ENCODE peak calls at places on chromosomes 5 and 9, in seven cellular contexts. R, D, X, H, N, S and C are unnamed samples.

GRCh38 chr9:74951725-74952151 is 974 bp downstream of the C9orf40 start:
- DNase-seq in R (no peak), D (no peak), X (no peak), H (peak), N (peak), S (peak), C (no peak)

GRCh38 chr9:111944467-111944866 is 47.9 kb downstream of the UGCG start:
- DNase-seq in R (no peak), D (no peak), X (no peak), H (no peak), N (peak), S (no peak), C (no peak)

GRCh38 chr5:179867476-179867875 is 8.9 kb upstream of the MRNIP start:
- DNase-seq in R (peak), D (no peak), X (no peak), H (no peak), N (no peak), S (no peak), C (no peak)

GRCh38 chr5:171477101-171477500 is 57.7 kb downstream of the FGF18 start:
- DNase-seq in R (no peak), D (no peak), X (no peak), H (no peak), N (no peak), S (no peak), C (no peak)

GRCh38 chr5:43313854-43314457 is 744 bp upstream of the HMGCS1 start:
- DNase-seq in R (no peak), D (no peak), X (no peak), H (peak), N (no peak), S (peak), C (no peak)

GRCh38 chr5:56615750-56616149 is 199.6 kb upstream of the MAP3K1 start:
- DNase-seq in R (no peak), D (no peak), X (no peak), H (no peak), N (peak), S (no peak), C (no peak)

GRCh38 chr5:135493406-135494180 is 41.4 kb upstream of the TIFAB start:
- DNase-seq in R (no peak), D (peak), X (no peak), H (no peak), N (peak), S (no peak), C (no peak)

GRCh38 chr5:34655354-34655991 is 655 bp upstream of the RAI14 start:
- DNase-seq in R (peak), D (peak), X (peak), H (peak), N (peak), S (peak), C (no peak)

GRCh38 chr5:41433552-41434181 is 76.7 kb downstream of the PLCXD3 start:
- DNase-seq in R (peak), D (no peak), X (no peak), H (no peak), N (no peak), S (peak), C (no peak)

GRCh38 chr5:127907907-127908306 is 175.7 kb upstream of the SLC12A2 start:
- DNase-seq in R (no peak), D (no peak), X (no peak), H (peak), N (no peak), S (no peak), C (peak)

GRCh38 chr5:169336234-169336633 is 35.3 kb upstream of the SLIT3 start:
- DNase-seq in R (no peak), D (no peak), X (no peak), H (no peak), N (no peak), S (no peak), C (no peak)

GRCh38 chr5:39891376-39891775 is 466.6 kb upstream of the DAB2 start:
- DNase-seq in R (no peak), D (no peak), X (no peak), H (no peak), N (no peak), S (no peak), C (no peak)

GRCh38 chr5:115962239-115962564 is at the start of gene LVRN:
- DNase-seq in R (peak), D (no peak), X (no peak), H (no peak), N (no peak), S (no peak), C (no peak)

GRCh38 chr9:128055222-128056040 is 11.7 kb downstream of the NAIF1 start:
- DNase-seq in R (peak), D (no peak), X (no peak), H (no peak), N (peak), S (peak), C (no peak)

GRCh38 chr5:139377226-139377625 is 5.9 kb downstream of the SLC23A1 start:
- DNase-seq in R (peak), D (no peak), X (no peak), H (no peak), N (no peak), S (peak), C (no peak)

GRCh38 chr5:67255881-67256280 is 59.3 kb upstream of the CD180 start:
- DNase-seq in R (no peak), D (peak), X (no peak), H (no peak), N (no peak), S (no peak), C (no peak)

GRCh38 chr9:117178596-117179111 is 236.2 kb downstream of the ASTN2 start:
- DNase-seq in R (no peak), D (no peak), X (no peak), H (no peak), N (no peak), S (no peak), C (no peak)

GRCh38 chr5:176552332-176552731 is 3.2 kb downstream of the CDHR2 start:
- DNase-seq in R (no peak), D (no peak), X (no peak), H (no peak), N (no peak), S (no peak), C (no peak)

GRCh38 chr9:116318463-116319271 is 165.1 kb downstream of the PAPPA start:
- DNase-seq in R (no peak), D (peak), X (no peak), H (no peak), N (peak), S (peak), C (no peak)

GRCh38 chr5:119435436-119436132 is 16.7 kb upstream of the HSD17B4 start:
- DNase-seq in R (no peak), D (no peak), X (peak), H (peak), N (peak), S (peak), C (peak)

GRCh38 chr9:34496149-34496712 is 26.6 kb downstream of the ENHO start:
- DNase-seq in R (no peak), D (no peak), X (no peak), H (no peak), N (no peak), S (no peak), C (no peak)

GRCh38 chr5:2187687-2188086 is 305.0 kb upstream of the IRX4 start:
- DNase-seq in R (no peak), D (no peak), X (no peak), H (no peak), N (no peak), S (no peak), C (no peak)

GRCh38 chr9:34546834-34547827 is 24.3 kb upstream of the ENHO start:
- DNase-seq in R (peak), D (no peak), X (peak), H (peak), N (peak), S (peak), C (peak)

GRCh38 chr5:146595088-146595487 is 79.1 kb upstream of the GPR151 start:
- DNase-seq in R (no peak), D (no peak), X (no peak), H (no peak), N (no peak), S (no peak), C (no peak)

GRCh38 chr9:91946825-91947224 is 3.2 kb downstream of the ROR2 start:
- DNase-seq in R (no peak), D (no peak), X (no peak), H (no peak), N (peak), S (no peak), C (no peak)

GRCh38 chr9:91949946-91950664 is at the start of gene ROR2:
- DNase-seq in R (peak), D (no peak), X (no peak), H (peak), N (peak), S (peak), C (peak)

GRCh38 chr9:91948061-91948422 is 2.0 kb downstream of the ROR2 start:
- DNase-seq in R (no peak), D (no peak), X (no peak), H (no peak), N (peak), S (peak), C (no peak)

GRCh38 chr9:91949293-91949945 is 609 bp downstream of the ROR2 start:
- DNase-seq in R (peak), D (no peak), X (no peak), H (peak), N (no peak), S (peak), C (no peak)

DNA sequence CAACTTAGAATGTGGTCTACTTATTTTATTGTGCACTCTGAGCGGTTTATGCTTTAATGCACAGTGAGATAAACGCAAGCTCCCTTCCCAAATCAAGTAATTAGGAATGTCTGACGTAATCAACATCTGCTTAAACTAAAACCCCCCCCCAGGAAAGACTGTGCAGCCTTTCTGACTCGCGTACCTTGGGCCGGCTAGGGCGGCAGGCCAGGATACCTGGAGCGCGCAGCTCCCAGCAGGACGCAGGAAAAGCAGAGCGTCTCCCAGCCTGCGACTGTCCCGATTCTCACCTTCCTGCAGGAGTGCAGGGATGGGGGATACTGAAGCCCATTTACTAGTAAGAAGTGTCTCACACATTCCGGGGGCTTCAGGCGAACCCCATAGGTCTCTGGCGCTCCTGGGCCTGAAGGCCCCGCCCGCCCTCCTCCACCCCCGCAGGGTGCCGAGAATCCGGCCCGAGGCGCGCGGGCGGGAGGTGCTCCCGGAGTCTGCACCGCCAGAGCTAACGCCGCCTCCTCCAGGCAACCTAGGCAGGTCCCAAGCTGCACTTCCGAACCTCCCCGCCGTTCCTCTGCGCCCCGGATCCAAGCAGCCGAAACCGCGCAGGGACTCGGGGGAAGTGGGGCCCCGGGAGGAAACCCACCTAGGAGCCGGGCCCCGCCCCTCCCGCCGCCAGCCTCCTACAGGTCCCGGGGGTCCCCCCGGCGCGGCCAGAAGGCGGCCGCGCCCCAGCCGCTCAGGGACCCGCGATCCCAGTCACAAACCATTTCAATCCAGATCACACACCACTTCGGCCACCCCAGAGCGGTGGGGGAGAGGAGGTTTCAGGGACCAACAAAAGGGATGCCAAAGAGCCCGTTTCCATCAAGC is 1.4 kb downstream of the ROR2 start:
- DNase-seq in R (peak), D (no peak), X (no peak), H (peak), N (peak), S (peak), C (no peak)
- H3K4me3 ChIP-seq in R (peak), D (peak), X (peak), H (peak), N (peak), S (peak), C (no peak)

GRCh38 chr9:14207352-14207995 is 106.5 kb downstream of the NFIB start:
- DNase-seq in R (no peak), D (no peak), X (no peak), H (no peak), N (no peak), S (no peak), C (no peak)

GRCh38 chr9:14198544-14199510 is 115.1 kb downstream of the NFIB start:
- DNase-seq in R (no peak), D (no peak), X (peak), H (no peak), N (peak), S (no peak), C (no peak)

GRCh38 chr9:14198049-14198448 is 115.9 kb downstream of the NFIB start:
- DNase-seq in R (no peak), D (no peak), X (no peak), H (no peak), N (no peak), S (no peak), C (no peak)

GRCh38 chr9:14205463-14205862 is 108.5 kb downstream of the NFIB start:
- DNase-seq in R (no peak), D (peak), X (no peak), H (no peak), N (peak), S (no peak), C (no peak)

GRCh38 chr9:14203366-14204056 is 110.4 kb downstream of the NFIB start:
- DNase-seq in R (no peak), D (no peak), X (no peak), H (no peak), N (peak), S (no peak), C (no peak)
- H3K4me3 ChIP-seq in R (no peak), D (no peak), X (peak), H (no peak), N (no peak), S (no peak), C (no peak)

DNA sequence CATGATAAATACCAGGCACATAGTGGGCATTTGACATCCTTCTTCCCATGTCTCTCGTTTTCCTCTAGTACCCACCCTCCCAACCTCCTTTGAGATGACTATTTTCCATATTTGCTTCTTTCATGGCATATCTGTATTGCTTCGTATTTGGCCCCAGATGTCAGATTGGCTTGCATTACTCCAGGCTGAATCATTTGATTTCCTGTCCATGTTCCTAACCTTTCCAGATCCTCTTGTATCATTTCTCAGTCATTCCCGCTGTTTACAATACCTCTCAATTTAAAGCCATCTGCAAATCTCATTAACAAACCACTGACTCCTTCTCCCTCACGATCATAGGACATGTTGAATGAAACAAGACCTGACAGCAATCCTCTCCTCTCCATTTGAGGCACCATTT is 19.9 kb downstream of the MTX3 start:
- DNase-seq in R (no peak), D (no peak), X (no peak), H (no peak), N (peak), S (no peak), C (no peak)
- H3K4me3 ChIP-seq in R (no peak), D (no peak), X (no peak), H (no peak), N (no peak), S (no peak), C (no peak)

GRCh38 chr5:149405550-149406202 is 26.6 kb upstream of the IL17B start:
- DNase-seq in R (no peak), D (no peak), X (no peak), H (no peak), N (no peak), S (peak), C (no peak)

GRCh38 chr5:149406979-149407306 is 27.9 kb upstream of the IL17B start:
- DNase-seq in R (no peak), D (no peak), X (no peak), H (no peak), N (no peak), S (no peak), C (no peak)

GRCh38 chr5:149406203-149406978 is 27.3 kb upstream of the IL17B start:
- DNase-seq in R (peak), D (peak), X (peak), H (no peak), N (peak), S (peak), C (no peak)

GRCh38 chr5:149403923-149404745 is 25.0 kb upstream of the IL17B start:
- DNase-seq in R (no peak), D (peak), X (no peak), H (no peak), N (peak), S (no peak), C (no peak)

GRCh38 chr5:149404746-149405549 is 25.9 kb upstream of the IL17B start:
- DNase-seq in R (no peak), D (no peak), X (no peak), H (no peak), N (peak), S (peak), C (no peak)
- H3K4me3 ChIP-seq in R (no peak), D (no peak), X (no peak), H (no peak), N (peak), S (no peak), C (no peak)

GRCh38 chr9:126532951-126533910 is 80.5 kb upstream of the LMX1B start:
- DNase-seq in R (no peak), D (no peak), X (no peak), H (no peak), N (no peak), S (no peak), C (no peak)
- H3K4me3 ChIP-seq in R (no peak), D (no peak), X (no peak), H (no peak), N (no peak), S (no peak), C (no peak)

GRCh38 chr9:22103650-22104575 is 94.8 kb upstream of the CDKN2B start:
- DNase-seq in R (no peak), D (no peak), X (no peak), H (no peak), N (peak), S (no peak), C (no peak)

GRCh38 chr9:22100626-22101025 is 91.5 kb upstream of the CDKN2B start:
- DNase-seq in R (no peak), D (no peak), X (no peak), H (no peak), N (no peak), S (no peak), C (no peak)

GRCh38 chr9:22098636-22099332 is 89.7 kb upstream of the CDKN2B start:
- DNase-seq in R (no peak), D (no peak), X (no peak), H (no peak), N (peak), S (no peak), C (no peak)

GRCh38 chr9:22105005-22105722 is 96.1 kb upstream of the CDKN2B start:
- DNase-seq in R (no peak), D (no peak), X (no peak), H (peak), N (no peak), S (no peak), C (no peak)

GRCh38 chr9:22102347-22103053 is 93.4 kb upstream of the CDKN2B start:
- DNase-seq in R (no peak), D (no peak), X (no peak), H (peak), N (no peak), S (no peak), C (no peak)
- H3K4me3 ChIP-seq in R (no peak), D (no peak), X (no peak), H (peak), N (no peak), S (no peak), C (no peak)